ENCODE peak calls at places on chromosomes 3 and 15, in four cellular contexts. E is SK-N-SH, R is K562, Y is H1. F is an unnamed sample.

GRCh38 chr3:47009225-47010049 is 30.0 kb downstream of the NBEAL2 start:
- DNase-seq in E (peak; percentile 99), R (no peak), Y (peak; percentile 83), F (peak; percentile 83)

GRCh38 chr3:149473314-149473990 is 1.0 kb upstream of the TM4SF4 start:
- DNase-seq in E (no peak), R (no peak), Y (no peak), F (no peak)

GRCh38 chr3:30286007-30286669 is 320.3 kb upstream of the TGFBR2 start:
- DNase-seq in E (peak; percentile 39), R (no peak), Y (no peak), F (no peak)

GRCh38 chr3:68306571-68306970 is 625.8 kb downstream of the TAFA4 start:
- DNase-seq in E (no peak), R (peak; percentile 15), Y (peak; percentile 50), F (peak; percentile 36)

GRCh38 chr3:156674911-156675743 is 737 bp downstream of the TIPARP start:
- DNase-seq in E (peak; percentile 81), R (peak; percentile 78), Y (peak; percentile 81), F (peak; percentile 75)

GRCh38 chr15:101191242-101191641 is 60.6 kb downstream of the CHSY1 start:
- DNase-seq in E (no peak), R (no peak), Y (no peak), F (no peak)

GRCh38 chr3:86993704-86994103 is 2.8 kb upstream of the VGLL3 start:
- DNase-seq in E (no peak), R (no peak), Y (no peak), F (no peak)

GRCh38 chr15:81054236-81054635 is 53.5 kb downstream of the TLNRD1 start:
- DNase-seq in E (no peak), R (no peak), Y (no peak), F (no peak)

GRCh38 chr3:42803800-42804112 is 534 bp downstream of the HIGD1A start:
- DNase-seq in E (peak; percentile 64), R (peak; percentile 78), Y (no peak), F (peak; percentile 28)

GRCh38 chr15:38547255-38547997 is 17.2 kb downstream of the RASGRP1 start:
- DNase-seq in E (no peak), R (peak; percentile 76), Y (no peak), F (no peak)

GRCh38 chr15:74382004-74382816 is 14.8 kb upstream of the CYP11A1 start:
- DNase-seq in E (peak; percentile 91), R (peak; percentile 86), Y (peak; percentile 96), F (peak; percentile 95)

GRCh38 chr15:26772588-26773484 is at the start of gene GABRB3:
- DNase-seq in E (peak; percentile 93), R (no peak), Y (peak; percentile 86), F (peak; percentile 84)

GRCh38 chr3:56829543-56829942 is 27.8 kb upstream of the ARHGEF3 start:
- DNase-seq in E (no peak), R (no peak), Y (no peak), F (no peak)

GRCh38 chr3:98903099-98903498 is 1.6 kb upstream of the DCBLD2 start:
- DNase-seq in E (no peak), R (no peak), Y (no peak), F (no peak)

GRCh38 chr15:64144565-64145281 is 6.8 kb upstream of the SNX22 start:
- DNase-seq in E (no peak), R (peak; percentile 48), Y (no peak), F (no peak)

GRCh38 chr15:64865998-64866520 is 24.3 kb downstream of the PLEKHO2 start:
- DNase-seq in E (no peak), R (no peak), Y (no peak), F (peak; percentile 72)

GRCh38 chr3:155078959-155079794 is 942 bp upstream of the MME start:
- DNase-seq in E (peak; percentile 64), R (peak; percentile 31), Y (peak; percentile 51), F (peak; percentile 32)

GRCh38 chr15:63969652-63970421 is 76.4 kb downstream of the DAPK2 start:
- DNase-seq in E (no peak), R (peak; percentile 23), Y (peak; percentile 23), F (no peak)

GRCh38 chr15:42911058-42911592 is 9.5 kb downstream of the TTBK2 start:
- DNase-seq in E (no peak), R (no peak), Y (no peak), F (no peak)

GRCh38 chr3:197522183-197522715 is 33.5 kb downstream of the BDH1 start:
- DNase-seq in E (no peak), R (no peak), Y (no peak), F (no peak)

GRCh38 chr15:47437492-47437891 is 279.8 kb upstream of the SEMA6D start:
- DNase-seq in E (no peak), R (no peak), Y (no peak), F (no peak)

GRCh38 chr3:183313331-183313730 is 60.3 kb downstream of the B3GNT5 start:
- DNase-seq in E (no peak), R (no peak), Y (no peak), F (no peak)

GRCh38 chr3:13111874-13112520 is 38.8 kb upstream of the IQSEC1 start:
- DNase-seq in E (no peak), R (no peak), Y (no peak), F (no peak)

GRCh38 chr15:89998141-89998661 is 2.9 kb upstream of the ZNF710 start:
- DNase-seq in E (no peak), R (peak; percentile 49), Y (no peak), F (no peak)

GRCh38 chr3:134650431-134651346 is at the start of gene KY:
- DNase-seq in E (peak; percentile 83), R (no peak), Y (peak; percentile 80), F (peak; percentile 69)

GRCh38 chr3:50126287-50127211 is 28.6 kb upstream of the SEMA3F start:
- DNase-seq in E (peak; percentile 58), R (no peak), Y (peak; percentile 58), F (no peak)

GRCh38 chr15:81400640-81401236 is 26.7 kb upstream of the TMC3 start:
- DNase-seq in E (peak; percentile 52), R (peak; percentile 58), Y (no peak), F (no peak)

GRCh38 chr3:46709721-46710120 is 7.9 kb downstream of the PRSS50 start:
- DNase-seq in E (no peak), R (no peak), Y (no peak), F (peak; percentile 3)

GRCh38 chr15:95291878-95292472 is 1038.5 kb upstream of the NR2F2 start:
- DNase-seq in E (peak; percentile 38), R (peak; percentile 64), Y (no peak), F (no peak)

GRCh38 chr3:104909188-104909587 is 457.5 kb upstream of the ALCAM start:
- DNase-seq in E (peak; percentile 20), R (no peak), Y (no peak), F (no peak)

GRCh38 chr3:71120012-71120411 is 463.5 kb downstream of the FOXP1 start:
- DNase-seq in E (no peak), R (no peak), Y (no peak), F (no peak)

GRCh38 chr3:87088984-87089841 is 98.3 kb upstream of the VGLL3 start:
- DNase-seq in E (peak; percentile 37), R (peak; percentile 9), Y (peak; percentile 48), F (peak; percentile 27)

GRCh38 chr15:35290301-35290721 is 205.2 kb upstream of the NANOGP8 start:
- DNase-seq in E (no peak), R (no peak), Y (no peak), F (no peak)

GRCh38 chr15:44705981-44706380 is 5.1 kb downstream of the PATL2 start:
- DNase-seq in E (no peak), R (no peak), Y (no peak), F (no peak)

GRCh38 chr3:47404955-47405790 is 24.4 kb downstream of the PTPN23 start:
- DNase-seq in E (peak; percentile 24), R (peak; percentile 60), Y (no peak), F (no peak)

GRCh38 chr3:69747511-69748248 is 8.4 kb downstream of the MITF start:
- DNase-seq in E (no peak), R (no peak), Y (no peak), F (no peak)

GRCh38 chr3:117630885-117631284 is 921.3 kb downstream of the TUSC7 start:
- DNase-seq in E (no peak), R (no peak), Y (no peak), F (no peak)

GRCh38 chr3:111758642-111759041 is 100.4 kb upstream of the PHLDB2 start:
- DNase-seq in E (no peak), R (no peak), Y (no peak), F (no peak)

GRCh38 chr3:123313889-123314288 is 112.1 kb downstream of the SEC22A start:
- DNase-seq in E (no peak), R (no peak), Y (no peak), F (no peak)

DNA sequence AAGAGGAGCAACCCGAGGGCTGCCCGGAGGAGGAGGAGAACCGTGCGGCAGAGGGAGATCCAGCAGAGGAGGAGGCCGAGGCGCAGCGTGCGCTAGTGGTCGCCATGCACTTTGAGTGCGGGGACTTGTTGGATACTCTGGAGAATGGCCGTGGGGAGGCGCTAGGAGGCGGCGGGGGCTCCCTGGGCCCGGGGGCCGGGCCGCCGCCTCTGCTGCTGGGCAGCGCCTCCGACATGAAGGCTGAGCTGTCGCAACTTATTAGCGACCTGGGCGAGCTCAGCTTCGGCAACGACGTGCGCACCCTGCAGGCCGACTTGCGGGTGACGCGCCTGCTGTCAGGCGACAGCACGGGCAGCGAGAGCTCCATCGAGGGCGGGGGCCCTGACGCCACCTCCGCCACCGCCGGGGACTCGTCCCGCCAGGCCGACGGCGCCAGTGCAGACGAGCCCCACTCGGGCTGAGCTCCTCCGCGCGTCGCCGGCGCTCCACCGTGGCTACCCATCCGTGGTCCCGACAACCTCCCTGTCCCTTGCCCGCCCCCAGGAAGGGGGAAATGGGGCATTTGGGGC is 2.0 kb downstream of the FAM43A start:
- DNase-seq in E (peak; percentile 72), R (no peak), Y (peak; percentile 84), F (peak; percentile 87)
- TF ChIP-seq TEAD4 in E (no peak), R (no peak), Y (no peak), F (no peak)

GRCh38 chr3:188067932-188068331 is 86.0 kb upstream of the LPP start:
- DNase-seq in E (no peak), R (no peak), Y (no peak), F (no peak)

GRCh38 chr3:188064831-188065493 is 89.0 kb upstream of the LPP start:
- DNase-seq in E (no peak), R (no peak), Y (no peak), F (no peak)

GRCh38 chr3:188071636-188072035 is 82.3 kb upstream of the LPP start:
- DNase-seq in E (no peak), R (no peak), Y (no peak), F (no peak)

GRCh38 chr3:188061133-188061532 is 92.8 kb upstream of the LPP start:
- DNase-seq in E (no peak), R (peak; percentile 3), Y (no peak), F (no peak)

GRCh38 chr3:188066141-188066540 is 87.8 kb upstream of the LPP start:
- DNase-seq in E (no peak), R (no peak), Y (no peak), F (no peak)
- TF ChIP-seq TEAD4 in E (no peak), R (no peak), Y (no peak), F (no peak)

GRCh38 chr3:48466386-48467109 is 20.0 kb downstream of the ATRIP start:
- DNase-seq in E (peak; percentile 50), R (no peak), Y (no peak), F (no peak)
- TF ChIP-seq TEAD4 in E (no peak), R (no peak), Y (no peak), F (no peak)

DNA sequence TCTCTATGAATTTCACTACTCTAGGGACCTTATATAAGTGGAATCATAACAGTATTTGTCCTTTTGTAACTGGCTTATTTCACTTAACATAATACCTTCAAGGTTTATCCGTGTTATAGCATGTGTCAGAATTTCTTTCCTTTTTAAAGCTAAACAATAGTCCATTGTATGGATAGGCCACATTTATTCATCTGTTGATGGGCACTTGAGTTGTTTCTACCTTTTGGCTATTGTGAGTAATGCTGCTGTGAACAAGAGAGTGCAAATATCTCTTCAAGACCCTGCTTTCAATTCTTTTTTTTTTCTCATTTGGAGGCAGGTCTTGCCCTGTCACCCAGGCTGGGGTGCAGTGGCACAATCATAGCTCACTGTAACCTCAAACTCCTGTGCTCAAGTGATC is 56.5 kb downstream of the CHCHD6 start:
- DNase-seq in E (no peak), R (no peak), Y (no peak), F (no peak)
- TF ChIP-seq TEAD4 in E (no peak), R (no peak), Y (no peak), F (no peak)

F was measured in WTC11.